ENCODE peak calls at places on chromosome 16, in five cellular contexts. B is substantia nigra, Y is dorsolateral prefrontal cortex, O is Peyer's patch, T is A549. F is an unnamed sample.

GRCh38 chr16:85891776-85892166 is 7.2 kb upstream of the IRF8 start:
- DNase-seq in Y (no peak), T (no peak), O (no peak), B (no peak), F (no peak)

GRCh38 chr16:11236855-11237254 is 19.1 kb downstream of the SOCS1 start:
- DNase-seq in T (no peak), Y (no peak), O (no peak), B (no peak), F (no peak)

GRCh38 chr16:26859086-26859485 is 207.6 kb upstream of the C16orf82 start:
- DNase-seq in T (no peak), O (no peak), B (no peak), Y (no peak), F (no peak)

GRCh38 chr16:79628501-79628975 is 28.0 kb upstream of the MAF start:
- DNase-seq in O (no peak), T (no peak), Y (no peak), B (no peak), F (no peak)

GRCh38 chr16:55662641-55663040 is 6.9 kb downstream of the SLC6A2 start:
- DNase-seq in B (no peak), T (no peak), O (no peak), Y (no peak), F (no peak)

GRCh38 chr16:56943761-56944375 is 11.9 kb downstream of the HERPUD1 start:
- DNase-seq in B (no peak), O (no peak), Y (no peak), T (no peak), F (no peak)

GRCh38 chr16:14579266-14579665 is 50.8 kb downstream of the PARN start:
- DNase-seq in T (no peak), O (no peak), B (no peak), Y (no peak), F (no peak)

GRCh38 chr16:84497836-84498610 is 6.4 kb downstream of the MEAK7 start:
- DNase-seq in B (no peak), Y (no peak), O (no peak), T (no peak), F (no peak)

GRCh38 chr16:13390093-13390985 is 488.9 kb downstream of the SHISA9 start:
- DNase-seq in T (no peak), O (no peak), Y (no peak), B (no peak), F (no peak)

GRCh38 chr16:23031508-23032098 is 117.6 kb downstream of the USP31 start:
- DNase-seq in B (no peak), O (no peak), Y (no peak), T (no peak), F (no peak)

GRCh38 chr16:58732545-58733247 is 1.4 kb downstream of the GOT2 start:
- DNase-seq in O (no peak), Y (no peak), T (no peak), B (no peak), F (no peak)

GRCh38 chr16:66167564-66168291 is 198.8 kb upstream of the CDH5 start:
- DNase-seq in B (no peak), T (no peak), O (no peak), Y (no peak), F (no peak)

GRCh38 chr16:57804111-57804837 is 2.0 kb upstream of the KIFC3 start:
- DNase-seq in O (no peak), B (no peak), Y (no peak), T (no peak), F (no peak)

GRCh38 chr16:29820271-29820701 is at the start of gene MVP:
- DNase-seq in B (peak; percentile 56), O (peak; percentile 75), T (peak; percentile 74), Y (no peak), F (no peak)

GRCh38 chr16:22001591-22001990 is 675 bp upstream of the PDZD9 start:
- DNase-seq in B (no peak), T (no peak), Y (no peak), O (no peak), F (peak; percentile 49)

GRCh38 chr16:85611455-85612190 is 1.5 kb upstream of the GSE1 start:
- DNase-seq in B (peak; percentile 82), T (peak; percentile 75), O (peak; percentile 60), Y (peak; percentile 72), F (peak; percentile 36)

GRCh38 chr16:278863-279366 is 1.5 kb upstream of the ARHGDIG start:
- DNase-seq in B (no peak), O (no peak), T (no peak), Y (no peak), F (peak; percentile 55)

GRCh38 chr16:14658063-14658462 is 25.3 kb downstream of the BFAR start:
- DNase-seq in T (no peak), B (no peak), Y (no peak), O (no peak), F (no peak)

GRCh38 chr16:62240722-62241121 is 204.5 kb upstream of the CDH8 start:
- DNase-seq in O (no peak), T (no peak), B (no peak), Y (no peak), F (peak; percentile 76)

GRCh38 chr16:11497329-11497805 is 89.4 kb downstream of the LITAF start:
- DNase-seq in O (peak; percentile 33), T (peak; percentile 88), Y (peak; percentile 89), B (peak; percentile 92), F (peak; percentile 80)

GRCh38 chr16:22077700-22078313 is 14.5 kb upstream of the VWA3A start:
- DNase-seq in B (peak; percentile 38), T (peak; percentile 61), Y (no peak), O (peak; percentile 62), F (no peak)

GRCh38 chr16:78742501-78743283 is 643.2 kb downstream of the WWOX start:
- DNase-seq in B (peak; percentile 1), O (peak; percentile 71), Y (no peak), T (no peak), F (no peak)

GRCh38 chr16:14309001-14309886 is 238.1 kb downstream of the MRTFB start:
- DNase-seq in O (no peak), Y (no peak), B (no peak), T (no peak), F (peak; percentile 74)

GRCh38 chr16:81582655-81583441 is 138.2 kb downstream of the CMIP start:
- DNase-seq in T (no peak), B (peak; percentile 74), O (no peak), Y (peak; percentile 86), F (no peak)

GRCh38 chr16:53840472-53840871 is 136.5 kb downstream of the FTO start:
- DNase-seq in O (no peak), T (no peak), Y (no peak), B (no peak), F (no peak)
- H3K27ac ChIP-seq in O (no peak overlapping the region), T (no peak overlapping the region), Y (no peak overlapping the region), B (no peak overlapping the region), F (no peak overlapping the region)

DNA sequence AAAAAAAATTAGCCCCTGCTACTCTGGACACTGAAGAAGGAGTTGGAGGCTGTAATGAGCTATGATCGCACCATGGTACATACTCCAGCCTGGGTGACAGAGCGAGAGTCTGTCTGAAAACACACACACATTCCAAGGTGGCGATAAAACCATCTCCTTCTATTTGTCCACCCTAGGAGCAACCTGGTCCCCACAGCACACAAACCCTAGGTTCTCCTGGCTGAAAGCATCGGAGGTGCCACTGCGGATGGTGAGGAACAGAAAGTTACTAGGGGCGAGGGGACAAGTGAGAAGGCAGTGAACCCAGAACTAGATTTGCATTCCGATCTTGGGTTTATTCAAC is 1.4 kb upstream of the ECI1 start:
- DNase-seq in Y (no peak), O (peak; percentile 22), B (no peak), T (no peak), F (no peak)
- H3K27ac ChIP-seq in Y (no peak overlapping the region), O (peak overlapping the region; percentile 92), B (no peak overlapping the region), T (peak overlapping the region; percentile 96), F (peak overlapping the region; percentile 98)

DNA sequence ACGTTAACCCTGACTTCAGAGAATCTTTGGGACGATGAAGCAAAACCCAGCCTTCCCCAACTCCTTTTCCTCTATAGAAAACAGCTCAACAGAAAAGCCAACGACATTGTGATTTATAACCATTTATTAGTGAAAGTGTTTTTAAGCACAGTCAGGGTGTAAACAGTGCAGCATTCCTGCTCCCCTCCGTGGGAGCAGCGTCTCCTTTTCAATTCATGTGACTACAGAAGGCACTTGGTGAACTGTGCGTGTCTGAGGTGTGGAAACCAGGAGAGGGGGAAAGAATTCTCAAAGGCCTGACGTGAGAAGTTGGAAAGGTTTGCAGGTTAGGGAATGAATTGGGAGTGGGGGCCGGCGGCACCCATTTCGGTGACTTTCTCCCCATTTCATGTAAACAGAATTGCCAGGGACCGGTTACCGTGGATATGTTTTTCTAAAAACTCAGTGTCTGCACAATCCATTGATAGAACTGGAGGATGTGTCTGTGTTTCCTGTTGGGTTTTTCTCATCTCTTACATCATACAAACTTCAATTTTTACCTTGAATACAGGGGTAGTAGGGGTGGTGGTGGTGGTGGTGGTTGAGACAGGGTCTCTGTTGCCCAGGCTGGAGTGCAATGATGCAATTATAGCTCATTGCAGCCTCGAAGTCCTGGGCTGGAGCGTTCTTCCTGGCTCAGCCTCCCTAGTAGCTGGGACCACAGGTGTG is 53.1 kb downstream of the NDE1 start:
- DNase-seq in O (no peak), B (no peak), Y (no peak), T (no peak), F (no peak)
- H3K27ac ChIP-seq in O (peak overlapping the region; percentile 2), B (peak overlapping the region; percentile 42), Y (no peak overlapping the region), T (peak overlapping the region; percentile 19), F (no peak overlapping the region)

GRCh38 chr16:64390102-64390501 is 731.8 kb downstream of the CDH11 start:
- DNase-seq in O (no peak), Y (no peak), T (no peak), B (no peak), F (no peak)
- H3K27ac ChIP-seq in O (no peak overlapping the region), Y (no peak overlapping the region), T (peak overlapping the region; percentile 79), B (no peak overlapping the region), F (no peak overlapping the region)

GRCh38 chr16:19696961-19697360 is 21.1 kb downstream of the KNOP1 start:
- DNase-seq in Y (no peak), B (peak; percentile 18), O (no peak), T (no peak), F (no peak)
- H3K27ac ChIP-seq in Y (peak overlapping the region; percentile 51), B (peak overlapping the region; percentile 61), O (peak overlapping the region; percentile 72), T (peak overlapping the region; percentile 67), F (no peak overlapping the region)

GRCh38 chr16:50680907-50681885 is at the start of gene SNX20:
- DNase-seq in B (no peak), Y (no peak), O (peak; percentile 83), T (no peak), F (no peak)
- H3K27ac ChIP-seq in B (no peak within 1 kb of the TSS), Y (no peak within 1 kb of the TSS), O (peak within 1 kb of the TSS; percentile 70), T (no peak within 1 kb of the TSS), F (no peak within 1 kb of the TSS)

GRCh38 chr16:68259421-68259820 is 4.9 kb upstream of the SLC7A6 start:
- DNase-seq in Y (no peak), B (no peak), O (no peak), T (no peak), F (no peak)
- H3K27ac ChIP-seq in Y (no peak overlapping the region), B (no peak overlapping the region), O (no peak overlapping the region), T (no peak overlapping the region), F (no peak overlapping the region)

F was measured in epithelial cell of prostate.